ENCODE peak calls at places on chromosomes 6 and 20, in ten cellular contexts. M is heart left ventricle; I is MM.1S; R is Peyer's patch; N is right lobe of liver; S is ovary; J is cardiac muscle cell; C is CD4-positive, alpha-beta memory T cell; D is spleen; H is A549. V is an unnamed sample.

GRCh38 chr6:6285679-6286078 is 34.8 kb downstream of the F13A1 start:
- DNase-seq in J (no peak), D (no peak), R (no peak), I (no peak), C (no peak), M (no peak), S (no peak), H (no peak), N (no peak), V (no peak)

GRCh38 chr20:37518606-37519507 is 2.2 kb upstream of the NNAT start:
- DNase-seq in I (no peak), D (no peak), S (peak; percentile 46), C (no peak), R (no peak), N (peak; percentile 84), H (no peak), J (no peak), M (no peak), V (no peak)

GRCh38 chr6:107917468-107918375 is 40.3 kb downstream of the SEC63 start:
- DNase-seq in R (no peak), H (peak; percentile 57), C (no peak), D (no peak), J (no peak), M (no peak), I (no peak), S (no peak), N (no peak), V (no peak)

GRCh38 chr20:51306521-51307358 is 235.8 kb downstream of the NFATC2 start:
- DNase-seq in N (peak; percentile 77), J (peak; percentile 79), C (peak; percentile 59), H (peak; percentile 66), M (peak; percentile 85), S (peak; percentile 86), I (peak; percentile 68), D (peak; percentile 92), R (peak; percentile 83), V (peak; percentile 76)

GRCh38 chr20:58650181-58650775 is 805 bp upstream of the STX16 start:
- DNase-seq in J (peak; percentile 35), D (peak; percentile 91), C (peak; percentile 32), H (no peak), N (peak; percentile 67), I (no peak), S (peak; percentile 78), R (peak; percentile 70), M (peak; percentile 69), V (peak; percentile 34)

GRCh38 chr20:51978081-51978501 is 175.8 kb upstream of the SALL4 start:
- DNase-seq in H (no peak), J (no peak), I (peak; percentile 16), S (no peak), D (no peak), R (no peak), M (no peak), N (no peak), C (no peak), V (no peak)

GRCh38 chr20:16580127-16580526 is 6.9 kb upstream of the KIF16B start:
- DNase-seq in R (no peak), I (no peak), S (no peak), J (peak; percentile 91), H (peak; percentile 33), N (no peak), D (no peak), C (no peak), M (no peak), V (no peak)

GRCh38 chr6:118893095-118893881 is 664 bp upstream of the ASF1A start:
- DNase-seq in I (peak; percentile 64), N (no peak), D (no peak), J (peak; percentile 79), S (peak; percentile 48), C (peak; percentile 82), R (no peak), H (peak; percentile 16), M (no peak), V (no peak)

GRCh38 chr6:47355496-47355895 is 45.8 kb upstream of the TNFRSF21 start:
- DNase-seq in C (no peak), R (no peak), M (no peak), N (no peak), D (no peak), S (no peak), I (no peak), J (no peak), H (no peak), V (no peak)

GRCh38 chr6:47360388-47360787 is 50.7 kb upstream of the TNFRSF21 start:
- DNase-seq in M (no peak), D (no peak), I (peak; percentile 40), H (no peak), C (no peak), R (no peak), N (no peak), J (no peak), S (no peak), V (no peak)

GRCh38 chr6:47357827-47358226 is 48.1 kb upstream of the TNFRSF21 start:
- DNase-seq in S (no peak), H (no peak), D (no peak), R (no peak), J (no peak), C (no peak), I (peak; percentile 59), N (no peak), M (no peak), V (no peak)

GRCh38 chr6:47362857-47363461 is 53.3 kb upstream of the TNFRSF21 start:
- DNase-seq in J (no peak), D (no peak), M (no peak), N (no peak), H (peak; percentile 68), C (no peak), I (no peak), R (no peak), S (no peak), V (no peak)

DNA sequence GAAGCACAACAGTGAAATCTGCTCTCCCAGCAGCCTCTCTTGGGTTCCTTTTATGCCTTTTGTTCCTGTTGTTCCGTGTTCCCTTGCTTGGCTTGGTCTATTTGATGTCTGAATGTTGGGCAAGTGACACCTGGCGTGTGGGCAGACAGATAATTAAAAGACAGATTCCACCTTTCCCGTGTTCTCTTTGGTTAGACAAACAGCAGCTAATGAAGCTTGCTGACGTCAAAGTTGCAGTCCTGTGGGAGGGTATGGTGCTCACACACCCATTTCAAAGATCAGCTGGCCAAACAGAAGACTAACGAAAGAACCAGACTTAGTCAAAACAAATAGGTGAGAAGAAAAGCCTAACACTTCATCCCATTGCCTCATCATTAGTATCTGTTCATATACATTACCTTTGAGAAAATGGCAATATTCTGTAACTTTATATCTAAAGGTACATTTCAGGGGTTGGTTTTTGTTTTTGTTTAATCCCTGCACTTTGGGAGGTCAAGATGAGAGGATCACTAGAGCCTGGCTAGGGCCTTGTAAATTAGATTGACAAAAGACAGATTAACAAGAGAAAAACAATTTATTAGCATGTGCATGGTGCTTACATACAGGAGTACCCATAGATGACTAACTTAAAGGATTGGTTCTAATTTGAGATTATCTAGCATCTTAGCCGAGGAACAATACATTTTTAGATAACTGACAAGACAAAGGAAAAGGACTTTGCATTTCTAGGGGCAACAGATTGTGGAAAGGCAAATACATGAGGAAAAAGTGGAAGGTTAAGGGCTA is 48.9 kb upstream of the TNFRSF21 start:
- DNase-seq in N (no peak), I (no peak), S (no peak), J (no peak), D (no peak), H (no peak), M (no peak), R (no peak), C (no peak), V (no peak)
- H3K27ac ChIP-seq in N (no peak overlapping the region), I (no peak overlapping the region), S (no peak overlapping the region), J (no peak overlapping the region), D (no peak overlapping the region), H (no peak overlapping the region), M (no peak overlapping the region), R (no peak overlapping the region), C (no peak overlapping the region), V (no peak overlapping the region)

DNA sequence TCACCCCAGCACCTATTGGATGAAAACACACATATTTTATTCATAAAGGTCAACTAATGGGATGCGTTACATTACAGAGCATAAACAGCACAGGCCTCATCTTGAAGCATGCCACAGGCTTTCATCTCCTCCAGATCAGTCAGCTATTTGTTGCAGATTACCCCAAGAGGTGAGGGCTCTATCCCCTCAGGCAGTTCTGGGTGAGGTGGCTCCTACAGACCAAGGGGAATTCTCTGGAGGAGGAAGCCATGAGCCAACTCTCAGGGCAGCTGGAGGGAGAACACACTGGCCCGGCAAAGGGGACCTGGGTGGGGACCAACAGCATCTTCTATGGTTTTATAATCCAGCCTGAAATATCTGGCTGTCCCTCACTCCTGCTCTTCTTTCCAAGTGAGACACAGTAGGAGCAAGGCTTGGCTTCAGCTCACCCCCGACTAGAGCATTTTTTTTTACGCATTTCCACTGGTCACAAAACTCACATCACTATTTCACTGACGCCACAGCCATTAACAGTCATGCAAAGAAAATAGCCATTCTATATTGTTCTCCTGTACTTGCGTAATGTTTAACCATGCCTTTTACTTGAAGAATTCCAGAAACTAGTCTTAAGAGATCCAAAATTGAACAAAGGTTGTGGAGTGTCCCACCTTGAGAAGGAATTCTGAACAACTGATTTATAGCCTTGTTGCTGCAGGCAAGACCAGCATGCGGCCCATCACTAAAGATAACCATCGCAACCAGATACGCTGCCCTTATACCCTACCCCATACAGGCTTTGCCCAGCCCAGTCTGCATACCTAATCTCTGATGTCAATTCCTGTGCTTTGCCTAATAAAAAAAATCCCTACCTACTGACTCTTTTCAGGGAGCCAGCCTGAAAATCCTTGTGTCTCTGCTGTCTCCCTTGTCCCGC is 126.1 kb upstream of the BTBD3 start:
- DNase-seq in C (no peak), M (no peak), N (no peak), D (no peak), I (no peak), S (no peak), R (no peak), J (no peak), H (peak; percentile 10), V (no peak)
- H3K4me3 ChIP-seq in C (no peak overlapping the region), M (no peak overlapping the region), N (no peak overlapping the region), D (no peak overlapping the region), I (no peak overlapping the region), S (no peak overlapping the region), R (no peak overlapping the region), J (no peak overlapping the region), H (no peak overlapping the region), V (no peak overlapping the region)

GRCh38 chr6:15263780-15264374 is 18.0 kb downstream of the JARID2 start:
- DNase-seq in J (no peak), D (no peak), C (no peak), S (no peak), N (no peak), R (no peak), H (no peak), I (no peak), M (no peak), V (no peak)
- H3K4me1 ChIP-seq in J (peaks cover 55% of the 10 kb centered on the region), D (peaks cover 98% of the 10 kb centered on the region), C (peaks cover 85% of the 10 kb centered on the region), S (peaks cover 34% of the 10 kb centered on the region), N (peaks cover 15% of the 10 kb centered on the region), R (peaks cover 19% of the 10 kb centered on the region), H (peaks cover 33% of the 10 kb centered on the region), I (peaks cover 45% of the 10 kb centered on the region), M (peaks cover 69% of the 10 kb centered on the region), V (no peaks in the 10 kb centered on the region)

GRCh38 chr6:161438430-161439030 is 164.7 kb upstream of the AGPAT4 start:
- DNase-seq in D (no peak), H (no peak), R (no peak), N (no peak), J (no peak), I (no peak), C (no peak), M (no peak), S (no peak), V (no peak)
- H3K27ac ChIP-seq in D (no peak overlapping the region), H (peak overlapping the region; percentile 69), R (no peak overlapping the region), N (no peak overlapping the region), J (no peak overlapping the region), I (no peak overlapping the region), C (no peak overlapping the region), M (no peak overlapping the region), S (no peak overlapping the region), V (peak overlapping the region; percentile 33)

V was measured in right atrium auricular region.